ENCODE peak calls at places on chromosomes 3 and 15, in eight cellular contexts. One of them, this sample, is unnamed.

GRCh38 chr3:55725681-55726500 is 238.8 kb upstream of the WNT5A start:
- DNase-seq in T-cell: no peak
- DNase-seq in GM13976: no peak
- DNase-seq in GM23338: no peak
- DNase-seq in NCI-H1417: peak; percentile 1
- DNase-seq in heart right ventricle: no peak
- DNase-seq in right lobe of liver: no peak
- DNase-seq in NCI-H1105: no peak
- DNase-seq in this sample: no peak

GRCh38 chr3:131960324-131960723 is 74.5 kb downstream of the CPNE4 start:
- DNase-seq in T-cell: no peak
- DNase-seq in GM13976: no peak
- DNase-seq in GM23338: no peak
- DNase-seq in NCI-H1417: no peak
- DNase-seq in heart right ventricle: no peak
- DNase-seq in right lobe of liver: no peak
- DNase-seq in NCI-H1105: no peak
- DNase-seq in this sample: no peak

GRCh38 chr3:195757827-195758226 is 37.0 kb downstream of the MUC20 start:
- DNase-seq in T-cell: no peak
- DNase-seq in GM13976: no peak
- DNase-seq in GM23338: no peak
- DNase-seq in NCI-H1417: no peak
- DNase-seq in heart right ventricle: no peak
- DNase-seq in right lobe of liver: no peak
- DNase-seq in NCI-H1105: no peak
- DNase-seq in this sample: no peak

GRCh38 chr3:54960736-54961135 is 32.9 kb upstream of the LRTM1 start:
- DNase-seq in T-cell: no peak
- DNase-seq in GM13976: no peak
- DNase-seq in GM23338: no peak
- DNase-seq in NCI-H1417: no peak
- DNase-seq in heart right ventricle: no peak
- DNase-seq in right lobe of liver: no peak
- DNase-seq in NCI-H1105: no peak
- DNase-seq in this sample: no peak

GRCh38 chr15:32877620-32878019 is 159.8 kb downstream of the GREM1 start:
- DNase-seq in T-cell: no peak
- DNase-seq in GM13976: no peak
- DNase-seq in GM23338: no peak
- DNase-seq in NCI-H1417: no peak
- DNase-seq in heart right ventricle: no peak
- DNase-seq in right lobe of liver: no peak
- DNase-seq in NCI-H1105: no peak
- DNase-seq in this sample: no peak

GRCh38 chr15:77032647-77033416 is 37.9 kb downstream of the PSTPIP1 start:
- DNase-seq in T-cell: no peak
- DNase-seq in GM13976: peak; percentile 19
- DNase-seq in GM23338: no peak
- DNase-seq in NCI-H1417: no peak
- DNase-seq in heart right ventricle: no peak
- DNase-seq in right lobe of liver: peak; percentile 42
- DNase-seq in NCI-H1105: no peak
- DNase-seq in this sample: peak; percentile 36

GRCh38 chr15:51048308-51048707 is 46.4 kb downstream of the TNFAIP8L3 start:
- DNase-seq in T-cell: no peak
- DNase-seq in GM13976: no peak
- DNase-seq in GM23338: no peak
- DNase-seq in NCI-H1417: no peak
- DNase-seq in heart right ventricle: no peak
- DNase-seq in right lobe of liver: no peak
- DNase-seq in NCI-H1105: no peak
- DNase-seq in this sample: no peak

GRCh38 chr3:160735801-160736200 is 20.2 kb upstream of the PPM1L start:
- DNase-seq in T-cell: no peak
- DNase-seq in GM13976: no peak
- DNase-seq in GM23338: no peak
- DNase-seq in NCI-H1417: peak; percentile 68
- DNase-seq in heart right ventricle: no peak
- DNase-seq in right lobe of liver: no peak
- DNase-seq in NCI-H1105: peak; percentile 77
- DNase-seq in this sample: no peak

GRCh38 chr3:126524429-126524988 is 554 bp downstream of the CHST13 start:
- DNase-seq in T-cell: no peak
- DNase-seq in GM13976: no peak
- DNase-seq in GM23338: no peak
- DNase-seq in NCI-H1417: peak; percentile 59
- DNase-seq in heart right ventricle: no peak
- DNase-seq in right lobe of liver: peak; percentile 69
- DNase-seq in NCI-H1105: peak; percentile 58
- DNase-seq in this sample: no peak

GRCh38 chr3:71092665-71093064 is 490.9 kb downstream of the FOXP1 start:
- DNase-seq in T-cell: no peak
- DNase-seq in GM13976: no peak
- DNase-seq in GM23338: no peak
- DNase-seq in NCI-H1417: no peak
- DNase-seq in heart right ventricle: no peak
- DNase-seq in right lobe of liver: no peak
- DNase-seq in NCI-H1105: no peak
- DNase-seq in this sample: no peak

GRCh38 chr15:100261302-100262240 is 80.2 kb downstream of the ADAMTS17 start:
- DNase-seq in T-cell: no peak
- DNase-seq in GM13976: no peak
- DNase-seq in GM23338: no peak
- DNase-seq in NCI-H1417: no peak
- DNase-seq in heart right ventricle: no peak
- DNase-seq in right lobe of liver: no peak
- DNase-seq in NCI-H1105: no peak
- DNase-seq in this sample: peak; percentile 38

GRCh38 chr15:90893175-90894090 is 9.1 kb downstream of the FES start:
- DNase-seq in T-cell: no peak
- DNase-seq in GM13976: no peak
- DNase-seq in GM23338: peak; percentile 17
- DNase-seq in NCI-H1417: peak; percentile 24
- DNase-seq in heart right ventricle: peak; percentile 16
- DNase-seq in right lobe of liver: peak; percentile 52
- DNase-seq in NCI-H1105: no peak
- DNase-seq in this sample: no peak

GRCh38 chr15:67130673-67131601 is 65.5 kb downstream of the SMAD3 start:
- DNase-seq in T-cell: no peak
- DNase-seq in GM13976: no peak
- DNase-seq in GM23338: no peak
- DNase-seq in NCI-H1417: no peak
- DNase-seq in heart right ventricle: no peak
- DNase-seq in right lobe of liver: no peak
- DNase-seq in NCI-H1105: no peak
- DNase-seq in this sample: peak; percentile 84

GRCh38 chr3:72977060-72977459 is 19.6 kb upstream of the PPP4R2 start:
- DNase-seq in T-cell: no peak
- DNase-seq in GM13976: peak; percentile 44
- DNase-seq in GM23338: no peak
- DNase-seq in NCI-H1417: no peak
- DNase-seq in heart right ventricle: no peak
- DNase-seq in right lobe of liver: no peak
- DNase-seq in NCI-H1105: no peak
- DNase-seq in this sample: no peak

GRCh38 chr15:96341465-96342142 is 11.1 kb downstream of the NR2F2 start:
- DNase-seq in T-cell: no peak
- DNase-seq in GM13976: no peak
- DNase-seq in GM23338: peak; percentile 73
- DNase-seq in NCI-H1417: no peak
- DNase-seq in heart right ventricle: no peak
- DNase-seq in right lobe of liver: no peak
- DNase-seq in NCI-H1105: no peak
- DNase-seq in this sample: peak; percentile 57

GRCh38 chr3:123758081-123758564 is 126.0 kb downstream of the MYLK start:
- DNase-seq in T-cell: no peak
- DNase-seq in GM13976: no peak
- DNase-seq in GM23338: no peak
- DNase-seq in NCI-H1417: peak; percentile 84
- DNase-seq in heart right ventricle: no peak
- DNase-seq in right lobe of liver: no peak
- DNase-seq in NCI-H1105: peak; percentile 86
- DNase-seq in this sample: no peak

GRCh38 chr3:131277836-131278497 is 103.6 kb upstream of the NUDT16 start:
- DNase-seq in T-cell: no peak
- DNase-seq in GM13976: no peak
- DNase-seq in GM23338: no peak
- DNase-seq in NCI-H1417: no peak
- DNase-seq in heart right ventricle: no peak
- DNase-seq in right lobe of liver: no peak
- DNase-seq in NCI-H1105: no peak
- DNase-seq in this sample: no peak

GRCh38 chr15:89400121-89400996 is 65.7 kb upstream of the POLG start:
- DNase-seq in T-cell: no peak
- DNase-seq in GM13976: no peak
- DNase-seq in GM23338: peak; percentile 64
- DNase-seq in NCI-H1417: peak; percentile 85
- DNase-seq in heart right ventricle: no peak
- DNase-seq in right lobe of liver: no peak
- DNase-seq in NCI-H1105: no peak
- DNase-seq in this sample: no peak

GRCh38 chr15:95880630-95881029 is 449.9 kb upstream of the NR2F2 start:
- DNase-seq in T-cell: no peak
- DNase-seq in GM13976: no peak
- DNase-seq in GM23338: no peak
- DNase-seq in NCI-H1417: no peak
- DNase-seq in heart right ventricle: no peak
- DNase-seq in right lobe of liver: no peak
- DNase-seq in NCI-H1105: no peak
- DNase-seq in this sample: no peak

GRCh38 chr15:36682091-36682490 is 102.7 kb downstream of the CDIN1 start:
- DNase-seq in T-cell: no peak
- DNase-seq in GM13976: no peak
- DNase-seq in GM23338: no peak
- DNase-seq in NCI-H1417: no peak
- DNase-seq in heart right ventricle: no peak
- DNase-seq in right lobe of liver: no peak
- DNase-seq in NCI-H1105: no peak
- DNase-seq in this sample: no peak

GRCh38 chr3:10303785-10304184 is 11.0 kb upstream of the GHRL start:
- DNase-seq in T-cell: no peak
- DNase-seq in GM13976: no peak
- DNase-seq in GM23338: no peak
- DNase-seq in NCI-H1417: no peak
- DNase-seq in heart right ventricle: no peak
- DNase-seq in right lobe of liver: no peak
- DNase-seq in NCI-H1105: no peak
- DNase-seq in this sample: no peak

GRCh38 chr3:149251186-149251585 is 29.6 kb upstream of the CP start:
- DNase-seq in T-cell: no peak
- DNase-seq in GM13976: no peak
- DNase-seq in GM23338: no peak
- DNase-seq in NCI-H1417: no peak
- DNase-seq in heart right ventricle: no peak
- DNase-seq in right lobe of liver: no peak
- DNase-seq in NCI-H1105: no peak
- DNase-seq in this sample: no peak

GRCh38 chr15:90884719-90885431 is 571 bp downstream of the FES start:
- DNase-seq in T-cell: no peak
- DNase-seq in GM13976: no peak
- DNase-seq in GM23338: no peak
- DNase-seq in NCI-H1417: no peak
- DNase-seq in heart right ventricle: no peak
- DNase-seq in right lobe of liver: peak; percentile 56
- DNase-seq in NCI-H1105: no peak
- DNase-seq in this sample: no peak

GRCh38 chr3:151468284-151468917 is 7.5 kb upstream of the IGSF10 start:
- DNase-seq in T-cell: peak; percentile 5
- DNase-seq in GM13976: peak; percentile 52
- DNase-seq in GM23338: peak; percentile 94
- DNase-seq in NCI-H1417: peak; percentile 83
- DNase-seq in heart right ventricle: no peak
- DNase-seq in right lobe of liver: no peak
- DNase-seq in NCI-H1105: peak; percentile 66
- DNase-seq in this sample: no peak

GRCh38 chr3:128293930-128294329 is 140.6 kb downstream of the EEFSEC start:
- DNase-seq in T-cell: no peak
- DNase-seq in GM13976: no peak
- DNase-seq in GM23338: no peak
- DNase-seq in NCI-H1417: no peak
- DNase-seq in heart right ventricle: no peak
- DNase-seq in right lobe of liver: no peak
- DNase-seq in NCI-H1105: no peak
- DNase-seq in this sample: peak; percentile 40

GRCh38 chr15:43930556-43930955 is 103.8 kb downstream of the WDR76 start:
- DNase-seq in T-cell: no peak
- DNase-seq in GM13976: no peak
- DNase-seq in GM23338: no peak
- DNase-seq in NCI-H1417: no peak
- DNase-seq in heart right ventricle: peak; percentile 19
- DNase-seq in right lobe of liver: no peak
- DNase-seq in NCI-H1105: no peak
- DNase-seq in this sample: no peak

GRCh38 chr15:35545825-35546580 is at the start of gene DPH6:
- DNase-seq in T-cell: peak; percentile 77
- DNase-seq in GM13976: peak; percentile 81
- DNase-seq in GM23338: peak; percentile 87
- DNase-seq in NCI-H1417: peak; percentile 97
- DNase-seq in heart right ventricle: peak; percentile 87
- DNase-seq in right lobe of liver: peak; percentile 91
- DNase-seq in NCI-H1105: peak; percentile 69
- DNase-seq in this sample: peak; percentile 84

GRCh38 chr3:119669906-119670570 is 7.2 kb downstream of the COX17 start:
- DNase-seq in T-cell: no peak
- DNase-seq in GM13976: no peak
- DNase-seq in GM23338: no peak
- DNase-seq in NCI-H1417: no peak
- DNase-seq in heart right ventricle: no peak
- DNase-seq in right lobe of liver: no peak
- DNase-seq in NCI-H1105: no peak
- DNase-seq in this sample: no peak

GRCh38 chr3:194274424-194275085 is 76.6 kb downstream of the CPN2 start:
- DNase-seq in T-cell: no peak
- DNase-seq in GM13976: no peak
- DNase-seq in GM23338: no peak
- DNase-seq in NCI-H1417: peak; percentile 59
- DNase-seq in heart right ventricle: no peak
- DNase-seq in right lobe of liver: no peak
- DNase-seq in NCI-H1105: no peak
- DNase-seq in this sample: peak; percentile 53

GRCh38 chr15:38195191-38195901 is 57.3 kb upstream of the SPRED1 start:
- DNase-seq in T-cell: no peak
- DNase-seq in GM13976: no peak
- DNase-seq in GM23338: no peak
- DNase-seq in NCI-H1417: peak; percentile 19
- DNase-seq in heart right ventricle: no peak
- DNase-seq in right lobe of liver: no peak
- DNase-seq in NCI-H1105: no peak
- DNase-seq in this sample: no peak

GRCh38 chr15:90225504-90226234 is 8.1 kb downstream of the CIB1 start:
- DNase-seq in T-cell: no peak
- DNase-seq in GM13976: no peak
- DNase-seq in GM23338: no peak
- DNase-seq in NCI-H1417: peak; percentile 94
- DNase-seq in heart right ventricle: no peak
- DNase-seq in right lobe of liver: no peak
- DNase-seq in NCI-H1105: no peak
- DNase-seq in this sample: no peak

This sample was measured in right atrium auricular region.